ENCODE peak calls at places on chromosomes 12 and 14, in five cellular contexts. T is tibial nerve, X is heart left ventricle, A is A549, F is right lobe of liver. L is an unnamed sample. For H3K4me1, the result is how much of the 10 kb centered on the place peaks cover.

GRCh38 chr14:92686763-92687427 is 61.5 kb downstream of the LGMN start:
- DNase-seq in T (peak), X (peak), A (peak), F (peak), L (peak)

GRCh38 chr14:65462411-65462810 is 49.9 kb downstream of the FUT8 start:
- DNase-seq in T (no peak), X (no peak), A (no peak), F (no peak), L (no peak)

GRCh38 chr12:57803317-57803893 is 15.1 kb downstream of the AVIL start:
- DNase-seq in T (no peak), X (no peak), A (peak), F (no peak), L (peak)

GRCh38 chr12:126337556-126337955 is 1272.3 kb downstream of the AACS start:
- DNase-seq in T (no peak), X (no peak), A (no peak), F (no peak), L (no peak)

GRCh38 chr14:92688434-92689375 is 59.7 kb downstream of the LGMN start:
- DNase-seq in T (no peak), X (peak), A (no peak), F (no peak), L (no peak)

GRCh38 chr14:29353473-29353872 is 574.2 kb downstream of the PRKD1 start:
- DNase-seq in T (no peak), X (no peak), A (no peak), F (no peak), L (no peak)

GRCh38 chr12:57099766-57100165 is 10.9 kb downstream of the NAB2 start:
- DNase-seq in T (no peak), X (no peak), A (no peak), F (no peak), L (no peak)

GRCh38 chr14:90797451-90797850 is 18.8 kb downstream of the TTC7B start:
- DNase-seq in T (no peak), X (no peak), A (peak), F (no peak), L (no peak)

GRCh38 chr12:108563804-108564151 is 1.4 kb downstream of the ISCU start:
- DNase-seq in T (no peak), X (no peak), A (no peak), F (no peak), L (no peak)

GRCh38 chr14:36020120-36021029 is 156.1 kb downstream of the PTCSC3 start:
- DNase-seq in T (no peak), X (no peak), A (no peak), F (no peak), L (no peak)

GRCh38 chr14:94173471-94173884 is 644 bp upstream of the PPP4R4 start:
- DNase-seq in T (peak), X (no peak), A (no peak), F (no peak), L (peak)

DNA sequence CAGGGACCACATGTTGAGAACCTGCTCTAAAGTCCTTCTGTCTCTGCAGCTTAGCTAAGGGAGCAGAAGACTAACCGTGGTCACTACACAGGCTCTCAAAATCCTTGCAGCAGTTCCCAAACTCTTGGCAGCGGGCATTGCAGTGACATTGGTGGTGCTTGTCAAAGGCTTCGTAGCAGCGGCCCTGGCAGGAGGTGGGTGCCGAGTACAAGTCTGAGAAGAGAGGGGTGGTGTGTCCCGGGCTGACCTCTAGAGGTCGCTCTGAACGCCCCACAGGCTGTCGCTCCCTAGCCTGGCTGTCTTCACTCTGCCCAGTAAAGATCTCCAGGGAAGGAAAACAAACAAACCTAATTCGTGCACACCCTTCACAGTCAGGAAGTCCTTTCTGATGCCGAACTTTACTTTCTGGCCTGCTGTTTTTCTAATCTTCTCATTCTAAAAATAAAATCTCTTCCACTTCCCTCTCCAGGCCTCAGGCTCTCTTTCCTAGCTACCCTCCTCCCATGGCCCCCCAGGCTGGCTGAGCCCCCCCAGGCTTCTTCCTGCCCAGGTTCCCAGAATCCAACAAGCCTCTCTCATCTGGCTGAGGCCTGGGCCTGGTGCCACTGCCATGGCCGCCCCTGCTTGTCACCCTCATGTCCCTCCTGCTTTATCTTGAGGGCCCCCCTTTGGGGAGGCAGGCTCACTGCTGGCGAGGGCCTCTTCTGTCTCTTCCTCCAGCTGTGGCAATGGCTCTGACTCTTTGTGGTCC is 7.7 kb downstream of the ENDOU start:
- DNase-seq in T (peak), X (peak), A (peak), F (no peak), L (peak)
- TF ChIP-seq CTCF in T (peak), X (peak), A (peak), F (peak), L (peak)

GRCh38 chr12:43208221-43208620 is 343.8 kb downstream of the ADAMTS20 start:
- DNase-seq in T (no peak), X (no peak), A (no peak), F (no peak), L (no peak)
- H3K4me1 ChIP-seq in T (under half), X (under half), A (under half), F (under half), L (under half)

GRCh38 chr12:102596687-102597086 is 116.3 kb upstream of the IGF1 start:
- DNase-seq in T (no peak), X (no peak), A (no peak), F (no peak), L (no peak)
- TF ChIP-seq CTCF in T (no peak), X (no peak), A (no peak), F (no peak), L (no peak)

DNA sequence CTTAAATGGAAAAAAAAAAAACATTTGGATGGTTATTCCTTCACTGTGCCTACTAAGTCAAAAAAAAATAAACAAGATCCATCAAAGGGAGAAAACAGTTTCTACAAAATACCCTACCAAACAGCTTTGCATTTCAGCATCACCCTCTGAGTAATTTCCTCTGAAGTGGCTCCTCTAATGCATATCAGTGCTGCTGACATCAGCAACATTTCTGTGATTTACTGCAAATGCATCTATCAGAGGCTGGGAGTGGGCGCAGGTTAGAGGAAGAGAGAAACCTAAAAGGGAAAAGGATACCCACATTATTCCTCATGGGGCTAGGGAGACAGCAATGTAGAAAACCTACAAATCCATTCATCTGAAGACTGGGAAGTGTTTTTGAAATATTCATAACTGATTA is 45.9 kb downstream of the KCNK10 start:
- DNase-seq in T (no peak), X (no peak), A (no peak), F (no peak), L (no peak)
- H3K4me1 ChIP-seq in T (under half), X (under half), A (under half), F (under half), L (under half)